ENCODE peak calls at places on chromosomes 12 and 14, in eight cellular contexts. M is activated B cell treated with CpG ODN at 0.5 μM for 24 hours; I is mucosa of gallbladder; O is cardiac fibroblast; J is left colon; Y is ascending aorta; Q is stimulated activated effector memory CD8-positive, alpha-beta T cell treated with anti-CD3 and anti-CD28 coated beads, Interleukin-12 subunit alpha, Interleukin-12 subunit beta, amount 100 ng/mL, for 72 hours; L is amniotic stem cell. W is an unnamed sample.

GRCh38 chr14:92499216-92499615 is 14.4 kb upstream of the RIN3 start:
- DNase-seq in I (no peak), Y (no peak), J (no peak), O (no peak), L (no peak), Q (no peak), M (no peak), W (no peak)

GRCh38 chr12:32780111-32780510 is 24.4 kb upstream of the YARS2 start:
- DNase-seq in O (peak), I (no peak), Y (no peak), J (no peak), L (no peak), M (no peak), Q (no peak), W (no peak)

GRCh38 chr12:4562034-4562657 is at the start of gene DYRK4:
- DNase-seq in I (peak), M (no peak), Q (no peak), J (peak), Y (peak), O (peak), L (no peak), W (peak)

GRCh38 chr12:85568395-85569103 is 267.7 kb downstream of the RASSF9 start:
- DNase-seq in M (no peak), J (peak), L (no peak), Q (no peak), I (no peak), Y (no peak), O (no peak), W (no peak)

GRCh38 chr14:74840603-74841030 is 35.3 kb downstream of the PROX2 start:
- DNase-seq in O (no peak), J (no peak), Q (peak), Y (no peak), M (no peak), I (no peak), L (no peak), W (no peak)

GRCh38 chr14:75003250-75004027 is 718 bp downstream of the EIF2B2 start:
- DNase-seq in Q (no peak), M (no peak), Y (no peak), L (no peak), I (no peak), O (no peak), J (no peak), W (no peak)

GRCh38 chr12:111443586-111443985 is 37.9 kb downstream of the SH2B3 start:
- DNase-seq in M (no peak), Y (no peak), O (peak), L (no peak), I (no peak), J (no peak), Q (no peak), W (peak)

GRCh38 chr12:65305346-65305950 is 27.0 kb downstream of the MSRB3 start:
- DNase-seq in O (no peak), J (no peak), L (no peak), Q (no peak), I (no peak), Y (no peak), M (no peak), W (no peak)

GRCh38 chr12:46364777-46365580 is 7.6 kb downstream of the SLC38A2 start:
- DNase-seq in I (peak), Q (no peak), O (peak), L (no peak), M (no peak), Y (no peak), J (peak), W (peak)

GRCh38 chr12:102026728-102027127 is 35.1 kb downstream of the WASHC3 start:
- DNase-seq in J (no peak), Y (no peak), O (no peak), M (no peak), L (no peak), Q (no peak), I (no peak), W (no peak)

GRCh38 chr14:100213956-100214767 is 24.8 kb upstream of the YY1 start:
- DNase-seq in J (peak), Y (no peak), Q (peak), M (peak), O (peak), L (no peak), I (peak), W (peak)

GRCh38 chr12:112740387-112740934 is 51.1 kb upstream of the RPH3A start:
- DNase-seq in I (no peak), L (no peak), Q (no peak), O (no peak), M (no peak), J (no peak), Y (no peak), W (no peak)

GRCh38 chr14:105092124-105092911 is 27.1 kb upstream of the GPR132 start:
- DNase-seq in Y (no peak), Q (no peak), M (no peak), I (no peak), O (no peak), L (no peak), J (peak), W (peak)

W was measured in NCI-H226.